ENCODE peak calls at places on chromosomes 5 and 9, in eight cellular contexts. D, Y, B, R, O, A, L and K are unnamed samples.

GRCh38 chr9:80605129-80605528 is 1033.4 kb downstream of the TLE4 start:
- DNase-seq in O (peak; percentile 1), Y (no peak), L (peak; percentile 57), B (no peak), D (no peak), R (no peak), A (no peak), K (no peak)

GRCh38 chr9:86591472-86591871 is 237.3 kb upstream of the TUT7 start:
- DNase-seq in A (no peak), Y (no peak), R (no peak), O (no peak), B (no peak), D (no peak), L (no peak), K (no peak)

GRCh38 chr9:124574944-124575343 is 67.7 kb upstream of the NR5A1 start:
- DNase-seq in A (no peak), B (no peak), O (no peak), Y (no peak), L (peak; percentile 96), R (no peak), D (no peak), K (peak; percentile 77)

GRCh38 chr5:81425569-81425968 is 31.6 kb upstream of the ACOT12 start:
- DNase-seq in B (no peak), A (no peak), L (peak; percentile 64), D (peak; percentile 86), R (peak; percentile 31), Y (no peak), O (peak; percentile 8), K (no peak)

GRCh38 chr5:64612349-64612961 is 77.8 kb upstream of the SHISAL2B start:
- DNase-seq in A (no peak), O (peak; percentile 7), L (peak; percentile 69), R (peak; percentile 59), Y (peak; percentile 20), B (no peak), D (peak; percentile 79), K (no peak)

GRCh38 chr5:69454460-69455249 is 37.9 kb upstream of the OCLN start:
- DNase-seq in A (no peak), D (no peak), L (no peak), R (no peak), O (peak; percentile 15), B (no peak), Y (no peak), K (no peak)

GRCh38 chr5:135559342-135559741 is 19.4 kb downstream of the CXCL14 start:
- DNase-seq in O (peak; percentile 44), L (no peak), Y (no peak), B (no peak), A (no peak), D (peak; percentile 65), R (no peak), K (no peak)

GRCh38 chr5:99063737-99064136 is 134.9 kb upstream of the CHD1 start:
- DNase-seq in R (no peak), D (no peak), Y (no peak), B (no peak), L (peak; percentile 11), O (no peak), A (no peak), K (no peak)

GRCh38 chr9:116154976-116155699 is 1.5 kb downstream of the PAPPA start:
- DNase-seq in L (peak; percentile 91), A (no peak), Y (no peak), O (no peak), R (no peak), D (no peak), B (peak; percentile 21), K (no peak)

GRCh38 chr5:6188976-6189375 is 189.4 kb downstream of the MED10 start:
- DNase-seq in Y (no peak), D (no peak), L (no peak), B (no peak), O (no peak), A (no peak), R (no peak), K (no peak)

GRCh38 chr5:13632676-13633075 is 311.8 kb downstream of the DNAH5 start:
- DNase-seq in Y (no peak), L (peak; percentile 9), D (no peak), A (no peak), R (no peak), B (no peak), O (no peak), K (no peak)

GRCh38 chr9:26687421-26687820 is 205.2 kb downstream of the CAAP1 start:
- DNase-seq in O (no peak), D (no peak), L (no peak), A (no peak), B (no peak), R (no peak), Y (no peak), K (no peak)

GRCh38 chr9:73074176-73074708 is 77.4 kb upstream of the ANXA1 start:
- DNase-seq in D (no peak), Y (no peak), L (peak; percentile 4), O (peak; percentile 31), B (no peak), A (no peak), R (no peak), K (no peak)

GRCh38 chr5:107772418-107773310 is 101.9 kb upstream of the EFNA5 start:
- DNase-seq in R (no peak), A (no peak), D (no peak), Y (no peak), L (no peak), B (no peak), O (no peak), K (no peak)

GRCh38 chr5:145463634-145464033 is 371.5 kb downstream of the PRELID2 start:
- DNase-seq in L (no peak), A (no peak), B (no peak), R (no peak), D (no peak), Y (no peak), O (no peak), K (no peak)

GRCh38 chr5:16776611-16777251 is 159.4 kb downstream of the MYO10 start:
- DNase-seq in A (no peak), Y (peak; percentile 16), O (no peak), L (no peak), R (no peak), D (no peak), B (peak; percentile 40), K (no peak)

GRCh38 chr5:53607896-53608295 is 47.5 kb downstream of the NDUFS4 start:
- DNase-seq in O (no peak), B (no peak), A (no peak), R (no peak), Y (no peak), D (no peak), L (no peak), K (no peak)

GRCh38 chr5:95027151-95027721 is 257.7 kb downstream of the MCTP1 start:
- DNase-seq in O (no peak), A (no peak), B (no peak), D (no peak), Y (no peak), R (no peak), L (peak; percentile 58), K (no peak)
- H3K27ac ChIP-seq in O (no peak overlapping the region), A (no peak overlapping the region), B (no peak overlapping the region), D (no peak overlapping the region), Y (no peak overlapping the region), R (no peak overlapping the region), L (no peak overlapping the region), K (no peak overlapping the region)

GRCh38 chr5:10103098-10103497 is 146.6 kb downstream of the ATPSCKMT start:
- DNase-seq in B (no peak), O (no peak), L (no peak), R (peak; percentile 55), D (no peak), Y (no peak), A (no peak), K (no peak)
- H3K27ac ChIP-seq in B (no peak overlapping the region), O (no peak overlapping the region), L (no peak overlapping the region), R (peak overlapping the region; percentile 88), D (no peak overlapping the region), Y (no peak overlapping the region), A (no peak overlapping the region), K (no peak overlapping the region)

GRCh38 chr9:19372576-19372975 is 7.5 kb downstream of the RPS6 start:
- DNase-seq in L (no peak), D (peak; percentile 49), B (no peak), R (no peak), A (no peak), O (no peak), Y (no peak), K (no peak)

GRCh38 chr9:19375536-19375935 is 4.5 kb downstream of the RPS6 start:
- DNase-seq in A (no peak), L (no peak), O (no peak), B (no peak), R (no peak), Y (no peak), D (no peak), K (no peak)

GRCh38 chr9:19371942-19372341 is 8.1 kb downstream of the RPS6 start:
- DNase-seq in D (peak; percentile 59), R (no peak), L (no peak), Y (no peak), B (no peak), O (no peak), A (no peak), K (no peak)

GRCh38 chr9:19376931-19377330 is 3.1 kb downstream of the RPS6 start:
- DNase-seq in Y (no peak), R (no peak), B (no peak), A (no peak), O (no peak), D (no peak), L (no peak), K (no peak)

DNA sequence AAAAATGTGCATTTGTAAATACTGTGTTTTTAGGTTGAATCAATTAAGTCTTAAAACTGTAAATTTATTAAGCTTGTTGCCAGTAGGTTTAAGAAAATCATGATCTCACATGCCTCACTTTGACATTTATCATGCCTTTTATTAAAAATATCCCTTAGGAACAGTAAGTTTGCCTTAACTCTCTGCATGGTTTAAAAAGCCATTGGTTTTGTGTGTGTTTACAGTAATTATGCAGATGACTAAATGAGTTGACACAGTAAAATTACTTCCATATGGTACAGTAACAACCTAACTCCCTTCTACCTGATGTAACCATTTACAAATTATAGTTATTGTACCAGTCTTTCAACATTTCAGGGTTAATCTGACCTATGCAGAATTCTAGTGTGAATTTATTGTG is 6.5 kb downstream of the RPS6 start:
- DNase-seq in D (no peak), O (no peak), R (no peak), L (no peak), Y (no peak), A (no peak), B (no peak), K (no peak)
- H3K27ac ChIP-seq in D (no peak overlapping the region), O (no peak overlapping the region), R (no peak overlapping the region), L (no peak overlapping the region), Y (no peak overlapping the region), A (no peak overlapping the region), B (no peak overlapping the region), K (peak overlapping the region; percentile 33)

GRCh38 chr9:2013688-2014087 is 1.5 kb upstream of the SMARCA2 start:
- DNase-seq in D (no peak), A (no peak), Y (no peak), L (peak; percentile 24), O (no peak), R (no peak), B (no peak), K (no peak)
- H3K27ac ChIP-seq in D (no peak overlapping the region), A (no peak overlapping the region), Y (peak overlapping the region; percentile 98), L (no peak overlapping the region), O (no peak overlapping the region), R (no peak overlapping the region), B (peak overlapping the region; percentile 99), K (no peak overlapping the region)

GRCh38 chr9:7659766-7660165 is 139.8 kb downstream of the DMAC1 start:
- DNase-seq in L (no peak), Y (no peak), A (no peak), R (no peak), D (no peak), O (no peak), B (no peak), K (no peak)
- H3K27ac ChIP-seq in L (no peak overlapping the region), Y (no peak overlapping the region), A (no peak overlapping the region), R (no peak overlapping the region), D (no peak overlapping the region), O (no peak overlapping the region), B (no peak overlapping the region), K (no peak overlapping the region)

GRCh38 chr9:83476513-83476912 is 61.7 kb downstream of the FRMD3 start:
- DNase-seq in D (no peak), A (no peak), L (no peak), B (no peak), R (no peak), O (no peak), Y (no peak), K (no peak)
- H3K27ac ChIP-seq in D (no peak overlapping the region), A (no peak overlapping the region), L (no peak overlapping the region), B (no peak overlapping the region), R (no peak overlapping the region), O (no peak overlapping the region), Y (no peak overlapping the region), K (no peak overlapping the region)